ENCODE peak calls at places on chromosomes 7 and 10, in seven cellular contexts. M is fibroblast of villous mesenchyme, K is left lung, G is coronary artery, S is astrocyte, R is MM.1S, D is prostate gland. H is an unnamed sample.
A peak's percentile ranks its signal among the peaks of the same experiment; 100 is the strongest.

GRCh38 chr7:55247466-55247865 is 117.7 kb upstream of the LANCL2 start:
- DNase-seq in M (peak; percentile 35), K (no peak), G (no peak), S (peak; percentile 57), R (no peak), D (no peak), H (no peak)

GRCh38 chr10:60426425-60426824 is 36.8 kb upstream of the ANK3 start:
- DNase-seq in M (peak; percentile 89), K (no peak), G (no peak), S (peak; percentile 96), R (no peak), D (no peak), H (peak; percentile 83)

GRCh38 chr7:64951250-64951848 is 39.5 kb downstream of the ZNF117 start:
- DNase-seq in M (peak; percentile 51), K (no peak), G (no peak), S (peak; percentile 22), R (peak; percentile 54), D (no peak), H (peak; percentile 55)

GRCh38 chr10:89613582-89613981 is 31.5 kb downstream of the PANK1 start:
- DNase-seq in M (peak; percentile 66), K (no peak), G (no peak), S (no peak), R (no peak), D (no peak), H (no peak)

GRCh38 chr7:130273081-130273699 is 6.5 kb downstream of the CPA2 start:
- DNase-seq in M (peak; percentile 94), K (no peak), G (no peak), S (peak; percentile 75), R (no peak), D (peak; percentile 35), H (no peak)

GRCh38 chr10:64209574-64209973 is 688.4 kb downstream of the REEP3 start:
- DNase-seq in M (no peak), K (no peak), G (no peak), S (peak; percentile 10), R (no peak), D (no peak), H (peak; percentile 36)

GRCh38 chr7:131331806-131332205 is 4.1 kb downstream of the MKLN1 start:
- DNase-seq in M (no peak), K (no peak), G (no peak), S (no peak), R (no peak), D (no peak), H (no peak)

GRCh38 chr10:110947061-110947595 is 27.7 kb downstream of the SHOC2 start:
- DNase-seq in M (peak; percentile 17), K (no peak), G (no peak), S (peak; percentile 48), R (no peak), D (no peak), H (no peak)

GRCh38 chr7:6571160-6571779 is 6.0 kb upstream of the ZDHHC4 start:
- DNase-seq in M (no peak), K (no peak), G (no peak), S (no peak), R (no peak), D (no peak), H (peak; percentile 23)

GRCh38 chr7:139095194-139095659 is 14.3 kb downstream of the ZC3HAV1 start:
- DNase-seq in M (peak; percentile 19), K (peak; percentile 46), G (no peak), S (no peak), R (peak; percentile 86), D (no peak), H (no peak)
- TF ChIP-seq CTCF in M (no peak), K (no peak), G (no peak), S (no peak), R (peak; percentile 5), D (no peak), H (no peak)

DNA sequence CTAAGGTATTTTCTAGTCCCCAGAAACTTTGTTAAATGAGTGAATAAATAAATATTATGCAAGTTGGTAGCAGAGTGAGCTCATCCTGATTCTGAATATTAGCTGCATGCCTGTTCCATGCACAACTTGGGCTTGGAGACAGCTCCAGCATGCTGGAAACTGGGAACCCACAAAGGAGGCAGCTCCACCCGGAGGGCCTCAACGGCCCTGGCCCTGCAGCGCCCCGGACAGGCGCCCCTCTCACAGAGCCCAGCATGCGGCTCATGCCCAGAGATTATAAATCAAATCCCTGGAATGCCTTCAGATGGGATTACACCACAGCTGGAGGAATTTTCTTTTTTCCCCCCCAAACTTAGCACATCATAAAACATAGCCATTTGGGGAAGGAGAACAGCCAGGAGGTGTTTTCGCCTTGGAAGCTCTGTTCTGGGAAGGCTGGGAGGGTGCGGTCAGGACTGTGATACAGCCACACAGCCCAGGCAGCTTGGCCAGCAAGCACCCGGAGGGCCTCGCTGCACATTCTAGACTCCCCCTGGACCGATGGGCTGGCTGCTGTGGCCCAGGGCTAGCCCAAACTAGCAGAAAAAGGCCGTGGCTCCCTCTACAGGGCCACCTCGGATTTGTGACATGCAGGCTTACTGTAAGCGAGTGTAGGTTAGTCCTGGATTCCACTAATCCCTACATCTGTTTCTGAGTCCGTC is 102.4 kb downstream of the PTPN20 start:
- DNase-seq in M (no peak), K (no peak), G (peak; percentile 71), S (no peak), R (no peak), D (no peak), H (no peak)
- TF ChIP-seq CTCF in M (no peak), K (no peak), G (no peak), S (no peak), R (no peak), D (no peak), H (no peak)

DNA sequence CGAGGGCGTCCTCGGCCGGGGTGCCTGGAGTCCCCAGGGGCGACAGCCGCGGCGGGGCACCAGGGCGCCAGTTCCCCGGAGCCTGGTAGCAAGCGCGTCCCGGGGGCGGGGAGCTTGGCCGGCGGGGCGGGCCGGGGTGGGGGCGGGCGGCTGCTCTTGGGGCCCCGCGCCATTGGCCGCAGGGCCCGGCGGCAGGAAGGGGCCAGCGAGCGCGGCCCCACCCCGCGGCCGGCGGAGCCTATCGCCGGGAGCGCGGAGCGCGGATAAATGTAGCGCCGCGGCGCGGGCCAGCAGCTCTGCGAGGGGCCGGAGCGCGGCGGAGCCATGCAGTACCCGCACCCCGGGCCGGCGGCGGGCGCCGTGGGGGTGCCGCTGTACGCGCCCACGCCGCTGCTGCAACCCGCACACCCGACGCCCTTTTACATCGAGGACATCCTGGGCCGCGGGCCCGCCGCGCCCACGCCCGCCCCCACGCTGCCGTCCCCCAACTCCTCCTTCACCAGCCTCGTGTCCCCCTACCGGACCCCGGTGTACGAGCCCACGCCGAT is at the start of gene HHEX:
- DNase-seq in M (peak; percentile 67), K (peak; percentile 70), G (no peak), S (peak; percentile 58), R (peak; percentile 62), D (peak; percentile 55), H (peak; percentile 22)
- TF ChIP-seq CTCF in M (no peak), K (no peak), G (no peak), S (no peak), R (no peak), D (no peak), H (no peak)

DNA sequence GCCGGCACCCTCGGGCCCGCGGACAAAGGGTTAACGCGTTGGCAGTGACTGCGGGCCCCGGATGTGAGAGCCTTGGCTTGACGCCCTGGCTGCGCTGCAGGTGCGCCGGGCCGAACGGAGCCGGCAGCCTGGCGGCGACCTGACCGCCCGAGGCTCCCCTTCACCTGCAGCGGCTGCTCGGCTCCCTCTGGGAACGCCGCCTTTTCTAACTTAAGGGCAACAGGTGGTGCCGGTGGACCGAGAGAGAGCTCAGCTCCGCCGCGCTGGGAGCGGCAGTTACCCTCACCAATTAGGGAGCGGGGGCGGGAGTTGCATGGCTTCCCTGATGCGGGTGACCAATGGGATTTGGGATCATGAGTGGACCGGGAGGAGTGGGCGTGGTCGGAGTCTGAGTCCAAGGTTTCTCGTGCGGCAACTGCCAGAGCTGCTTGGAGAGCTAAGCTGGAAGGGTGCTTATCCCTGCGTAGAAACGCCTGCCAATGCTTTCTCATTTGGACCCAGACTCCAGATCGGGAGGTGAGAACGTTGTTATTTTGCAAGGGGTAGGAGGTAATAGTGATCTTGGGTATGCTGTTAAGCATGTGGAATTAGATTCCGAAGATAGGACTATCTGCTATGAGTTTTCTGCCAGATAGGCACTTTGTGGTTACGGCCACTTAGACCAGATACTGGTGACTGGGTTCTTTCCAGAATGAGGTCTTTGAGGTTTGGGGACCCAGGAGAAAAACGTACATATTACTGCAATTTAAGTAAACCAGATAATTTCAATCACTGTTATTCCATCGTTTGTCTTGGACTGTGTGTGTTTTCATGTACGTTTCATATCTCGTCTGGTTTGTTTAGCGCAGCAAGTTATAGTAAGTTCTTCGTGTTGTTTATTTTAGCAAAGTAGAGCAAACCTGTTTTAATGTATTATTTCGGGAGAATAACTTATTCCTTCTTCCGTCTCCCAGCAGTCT is at the start of gene ARL4A:
- DNase-seq in M (peak; percentile 99), K (peak; percentile 99), G (peak; percentile 99), S (peak; percentile 93), R (peak; percentile 98), D (peak; percentile 100), H (peak; percentile 100)
- TF ChIP-seq CTCF in M (no peak), K (no peak), G (no peak), S (no peak), R (peak; percentile 38), D (no peak), H (peak; percentile 57)

GRCh38 chr7:44565795-44566559 is 7.7 kb downstream of the DDX56 start:
- DNase-seq in M (no peak), K (no peak), G (no peak), S (no peak), R (no peak), D (no peak), H (no peak)
- TF ChIP-seq CTCF in M (no peak), K (peak; percentile 2), G (no peak), S (no peak), R (no peak), D (no peak), H (no peak)

DNA sequence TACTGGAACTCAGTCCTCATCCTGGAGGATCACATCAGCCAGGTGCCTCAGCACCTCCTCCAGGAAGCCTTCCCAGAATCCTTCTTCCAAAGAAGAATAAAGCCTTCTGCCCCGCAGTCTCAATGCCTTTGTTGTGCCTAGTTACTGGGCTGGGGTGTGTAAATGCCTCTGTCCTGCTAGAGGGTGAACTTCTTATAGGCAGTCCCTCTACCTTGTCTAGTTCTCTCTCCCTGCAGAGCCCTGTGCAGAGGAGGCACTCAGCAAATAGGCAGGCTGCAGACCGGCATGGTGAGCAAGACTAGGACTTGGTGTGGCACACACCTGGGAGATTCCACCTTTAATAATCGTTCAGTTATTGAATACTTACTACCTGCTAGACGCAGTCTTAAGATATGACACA is 104.7 kb upstream of the PCBD1 start:
- DNase-seq in M (no peak), K (no peak), G (no peak), S (no peak), R (no peak), D (no peak), H (no peak)
- TF ChIP-seq CTCF in M (no peak), K (no peak), G (no peak), S (no peak), R (no peak), D (no peak), H (no peak)

DNA sequence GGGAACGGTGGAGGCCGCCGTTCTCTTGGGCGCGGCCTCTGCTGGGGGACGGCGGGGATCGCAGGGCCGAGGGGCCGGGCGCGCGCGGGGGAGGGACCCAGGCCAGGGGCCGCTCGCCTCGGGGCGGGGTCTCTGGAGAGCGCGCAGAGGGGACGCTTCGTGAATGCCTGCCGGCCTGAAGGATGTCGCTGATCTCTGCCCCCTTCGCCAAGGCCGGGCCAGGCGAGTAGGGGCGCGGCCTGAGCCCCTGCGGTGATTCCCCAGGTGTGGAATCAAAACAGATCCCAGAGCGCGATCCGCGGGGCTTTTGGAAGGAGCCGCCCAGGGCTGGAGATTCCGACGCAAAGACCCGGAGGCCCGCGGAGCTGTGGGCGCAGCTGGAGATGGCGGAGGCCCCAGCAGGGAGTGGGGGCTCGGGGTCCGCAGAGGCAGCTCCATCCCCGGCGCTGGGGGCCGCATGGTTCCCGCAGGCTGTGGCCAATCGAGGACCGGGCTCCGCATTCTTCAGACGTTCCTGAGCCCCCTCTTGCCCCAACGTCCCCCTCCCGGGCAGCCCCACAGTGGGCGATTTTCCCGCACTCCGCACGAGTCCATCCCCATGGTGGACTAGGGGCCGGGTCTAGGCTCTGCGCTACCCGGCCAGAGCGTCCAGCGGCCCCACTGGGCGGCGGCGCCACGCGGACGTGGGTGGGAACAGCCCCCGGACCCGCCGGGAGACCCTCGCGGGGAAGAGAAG is 166.0 kb downstream of the ACTR3B start:
- DNase-seq in M (no peak), K (no peak), G (no peak), S (no peak), R (no peak), D (no peak), H (no peak)
- TF ChIP-seq CTCF in M (no peak), K (no peak), G (no peak), S (no peak), R (no peak), D (no peak), H (no peak)

H was measured in MCF 10A.